ENCODE peak calls at places on chromosomes 1 and 21, in nine cellular contexts. One of them, this sample, is unnamed.

GRCh38 chr1:66539491-66539890 is 5.5 kb downstream of the SGIP1 start:
- DNase-seq in esophagus muscularis mucosa: no peak
- DNase-seq in SK-N-MC: no peak
- DNase-seq in endothelial cell of umbilical vein: no peak
- DNase-seq in upper lobe of left lung: no peak
- DNase-seq in GM23338: no peak
- DNase-seq in stomach: no peak
- DNase-seq in H1: no peak
- DNase-seq in K562: no peak
- DNase-seq in this sample: no peak

GRCh38 chr1:86516366-86516765 is 30.5 kb upstream of the CLCA4 start:
- DNase-seq in esophagus muscularis mucosa: no peak
- DNase-seq in SK-N-MC: no peak
- DNase-seq in endothelial cell of umbilical vein: no peak
- DNase-seq in upper lobe of left lung: no peak
- DNase-seq in GM23338: no peak
- DNase-seq in stomach: no peak
- DNase-seq in H1: no peak
- DNase-seq in K562: no peak
- DNase-seq in this sample: no peak

GRCh38 chr1:8412183-8412831 is 94.4 kb downstream of the SLC45A1 start:
- DNase-seq in esophagus muscularis mucosa: no peak
- DNase-seq in SK-N-MC: no peak
- DNase-seq in endothelial cell of umbilical vein: peak; percentile 96
- DNase-seq in upper lobe of left lung: no peak
- DNase-seq in GM23338: no peak
- DNase-seq in stomach: no peak
- DNase-seq in H1: no peak
- DNase-seq in K562: no peak
- DNase-seq in this sample: no peak

GRCh38 chr1:31679091-31679490 is 24.7 kb downstream of the COL16A1 start:
- DNase-seq in esophagus muscularis mucosa: no peak
- DNase-seq in SK-N-MC: no peak
- DNase-seq in endothelial cell of umbilical vein: no peak
- DNase-seq in upper lobe of left lung: no peak
- DNase-seq in GM23338: no peak
- DNase-seq in stomach: no peak
- DNase-seq in H1: no peak
- DNase-seq in K562: no peak
- DNase-seq in this sample: no peak

GRCh38 chr1:218344814-218345672 is at the start of gene TGFB2:
- DNase-seq in esophagus muscularis mucosa: no peak
- DNase-seq in SK-N-MC: no peak
- DNase-seq in endothelial cell of umbilical vein: peak; percentile 93
- DNase-seq in upper lobe of left lung: peak; percentile 56
- DNase-seq in GM23338: peak; percentile 69
- DNase-seq in stomach: no peak
- DNase-seq in H1: no peak
- DNase-seq in K562: peak; percentile 74
- DNase-seq in this sample: no peak

GRCh38 chr1:1153874-1154273 is 19.8 kb upstream of the TTLL10 start:
- DNase-seq in esophagus muscularis mucosa: no peak
- DNase-seq in SK-N-MC: no peak
- DNase-seq in endothelial cell of umbilical vein: no peak
- DNase-seq in upper lobe of left lung: no peak
- DNase-seq in GM23338: no peak
- DNase-seq in stomach: no peak
- DNase-seq in H1: no peak
- DNase-seq in K562: no peak
- DNase-seq in this sample: no peak

GRCh38 chr1:235486321-235486720 is 17.9 kb downstream of the B3GALNT2 start:
- DNase-seq in esophagus muscularis mucosa: no peak
- DNase-seq in SK-N-MC: no peak
- DNase-seq in endothelial cell of umbilical vein: peak; percentile 61
- DNase-seq in upper lobe of left lung: no peak
- DNase-seq in GM23338: no peak
- DNase-seq in stomach: no peak
- DNase-seq in H1: no peak
- DNase-seq in K562: no peak
- DNase-seq in this sample: no peak

GRCh38 chr1:117985239-117985638 is 55.7 kb downstream of the WDR3 start:
- DNase-seq in esophagus muscularis mucosa: no peak
- DNase-seq in SK-N-MC: no peak
- DNase-seq in endothelial cell of umbilical vein: no peak
- DNase-seq in upper lobe of left lung: no peak
- DNase-seq in GM23338: no peak
- DNase-seq in stomach: no peak
- DNase-seq in H1: no peak
- DNase-seq in K562: no peak
- DNase-seq in this sample: no peak

GRCh38 chr21:33403786-33404571 is 766 bp downstream of the IFNGR2 start:
- DNase-seq in esophagus muscularis mucosa: peak; percentile 92
- DNase-seq in SK-N-MC: no peak
- DNase-seq in endothelial cell of umbilical vein: peak; percentile 44
- DNase-seq in upper lobe of left lung: peak; percentile 51
- DNase-seq in GM23338: peak; percentile 67
- DNase-seq in stomach: peak; percentile 62
- DNase-seq in H1: peak; percentile 77
- DNase-seq in K562: peak; percentile 71
- DNase-seq in this sample: no peak

GRCh38 chr1:37944091-37944763 is 2.6 kb downstream of the INPP5B start:
- DNase-seq in esophagus muscularis mucosa: no peak
- DNase-seq in SK-N-MC: no peak
- DNase-seq in endothelial cell of umbilical vein: no peak
- DNase-seq in upper lobe of left lung: no peak
- DNase-seq in GM23338: no peak
- DNase-seq in stomach: no peak
- DNase-seq in H1: no peak
- DNase-seq in K562: no peak
- DNase-seq in this sample: no peak

GRCh38 chr1:55428944-55429931 is 214.1 kb upstream of the USP24 start:
- DNase-seq in esophagus muscularis mucosa: peak; percentile 92
- DNase-seq in SK-N-MC: no peak
- DNase-seq in endothelial cell of umbilical vein: peak; percentile 99
- DNase-seq in upper lobe of left lung: peak; percentile 65
- DNase-seq in GM23338: peak; percentile 7
- DNase-seq in stomach: peak; percentile 69
- DNase-seq in H1: no peak
- DNase-seq in K562: no peak
- DNase-seq in this sample: no peak

GRCh38 chr1:150196411-150196810 is 39.5 kb downstream of the ANP32E start:
- DNase-seq in esophagus muscularis mucosa: no peak
- DNase-seq in SK-N-MC: no peak
- DNase-seq in endothelial cell of umbilical vein: no peak
- DNase-seq in upper lobe of left lung: no peak
- DNase-seq in GM23338: peak; percentile 39
- DNase-seq in stomach: no peak
- DNase-seq in H1: no peak
- DNase-seq in K562: no peak
- DNase-seq in this sample: no peak
- H3K4me3 ChIP-seq in esophagus muscularis mucosa: no peak overlapping the region
- H3K4me3 ChIP-seq in SK-N-MC: no peak overlapping the region
- H3K4me3 ChIP-seq in endothelial cell of umbilical vein: no peak overlapping the region
- H3K4me3 ChIP-seq in upper lobe of left lung: no peak overlapping the region
- H3K4me3 ChIP-seq in GM23338: no peak overlapping the region
- H3K4me3 ChIP-seq in stomach: no peak overlapping the region
- H3K4me3 ChIP-seq in H1: no peak overlapping the region
- H3K4me3 ChIP-seq in K562: no peak overlapping the region
- H3K4me3 ChIP-seq in this sample: no peak overlapping the region

GRCh38 chr21:36976228-36976627 is 9.8 kb upstream of the HLCS start:
- DNase-seq in esophagus muscularis mucosa: no peak
- DNase-seq in SK-N-MC: no peak
- DNase-seq in endothelial cell of umbilical vein: no peak
- DNase-seq in upper lobe of left lung: no peak
- DNase-seq in GM23338: no peak
- DNase-seq in stomach: no peak
- DNase-seq in H1: no peak
- DNase-seq in K562: no peak
- DNase-seq in this sample: no peak

GRCh38 chr21:36980280-36981048 is 14.0 kb upstream of the HLCS start:
- DNase-seq in esophagus muscularis mucosa: no peak
- DNase-seq in SK-N-MC: no peak
- DNase-seq in endothelial cell of umbilical vein: peak; percentile 16
- DNase-seq in upper lobe of left lung: peak; percentile 63
- DNase-seq in GM23338: peak; percentile 65
- DNase-seq in stomach: peak; percentile 52
- DNase-seq in H1: peak; percentile 65
- DNase-seq in K562: no peak
- DNase-seq in this sample: no peak

GRCh38 chr21:36973986-36974850 is 7.7 kb upstream of the HLCS start:
- DNase-seq in esophagus muscularis mucosa: no peak
- DNase-seq in SK-N-MC: no peak
- DNase-seq in endothelial cell of umbilical vein: no peak
- DNase-seq in upper lobe of left lung: no peak
- DNase-seq in GM23338: no peak
- DNase-seq in stomach: no peak
- DNase-seq in H1: no peak
- DNase-seq in K562: no peak
- DNase-seq in this sample: no peak

GRCh38 chr21:36974851-36975192 is 8.4 kb upstream of the HLCS start:
- DNase-seq in esophagus muscularis mucosa: no peak
- DNase-seq in SK-N-MC: no peak
- DNase-seq in endothelial cell of umbilical vein: no peak
- DNase-seq in upper lobe of left lung: no peak
- DNase-seq in GM23338: no peak
- DNase-seq in stomach: no peak
- DNase-seq in H1: no peak
- DNase-seq in K562: no peak
- DNase-seq in this sample: no peak

GRCh38 chr21:36976882-36977651 is 10.6 kb upstream of the HLCS start:
- DNase-seq in esophagus muscularis mucosa: no peak
- DNase-seq in SK-N-MC: no peak
- DNase-seq in endothelial cell of umbilical vein: peak; percentile 88
- DNase-seq in upper lobe of left lung: peak; percentile 43
- DNase-seq in GM23338: peak; percentile 93
- DNase-seq in stomach: no peak
- DNase-seq in H1: peak; percentile 58
- DNase-seq in K562: peak; percentile 62
- DNase-seq in this sample: no peak
- H3K27ac ChIP-seq in esophagus muscularis mucosa: no peak overlapping the region
- H3K27ac ChIP-seq in SK-N-MC: no peak overlapping the region
- H3K27ac ChIP-seq in endothelial cell of umbilical vein: no peak overlapping the region
- H3K27ac ChIP-seq in upper lobe of left lung: peak overlapping the region; percentile 15
- H3K27ac ChIP-seq in GM23338: no peak overlapping the region
- H3K27ac ChIP-seq in stomach: peak overlapping the region; percentile 40
- H3K27ac ChIP-seq in H1: no peak overlapping the region
- H3K27ac ChIP-seq in K562: no peak overlapping the region
- H3K27ac ChIP-seq in this sample: peak overlapping the region; percentile 69

DNA sequence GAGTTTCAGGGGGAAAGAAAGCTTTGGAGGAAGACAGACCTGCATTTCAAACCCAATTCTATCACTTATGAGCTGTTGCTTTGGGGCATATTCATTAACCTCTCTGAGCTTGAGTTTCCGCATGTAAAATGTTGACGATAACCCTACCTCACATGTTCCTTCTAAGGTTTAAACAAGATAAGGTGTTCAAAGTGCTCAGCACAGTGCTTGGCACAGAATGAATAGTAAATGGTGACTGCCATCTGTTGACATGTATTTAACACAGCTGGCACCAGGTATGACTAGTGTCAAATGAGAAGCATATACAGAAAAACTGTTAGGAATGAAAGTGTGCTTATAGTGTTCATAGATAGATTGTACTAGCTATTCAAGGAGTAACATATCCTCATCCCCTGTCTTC is 155.5 kb downstream of the PTGER3 start:
- DNase-seq in esophagus muscularis mucosa: no peak
- DNase-seq in SK-N-MC: no peak
- DNase-seq in endothelial cell of umbilical vein: no peak
- DNase-seq in upper lobe of left lung: no peak
- DNase-seq in GM23338: no peak
- DNase-seq in stomach: no peak
- DNase-seq in H1: no peak
- DNase-seq in K562: no peak
- DNase-seq in this sample: no peak
- TF ChIP-seq POLR2AphosphoS5 in esophagus muscularis mucosa: no peak
- TF ChIP-seq POLR2AphosphoS5 in SK-N-MC: no peak
- TF ChIP-seq POLR2AphosphoS5 in endothelial cell of umbilical vein: no peak
- TF ChIP-seq POLR2AphosphoS5 in upper lobe of left lung: no peak
- TF ChIP-seq POLR2AphosphoS5 in GM23338: no peak
- TF ChIP-seq POLR2AphosphoS5 in stomach: no peak
- TF ChIP-seq POLR2AphosphoS5 in H1: no peak
- TF ChIP-seq POLR2AphosphoS5 in K562: no peak
- TF ChIP-seq POLR2AphosphoS5 in this sample: no peak

DNA sequence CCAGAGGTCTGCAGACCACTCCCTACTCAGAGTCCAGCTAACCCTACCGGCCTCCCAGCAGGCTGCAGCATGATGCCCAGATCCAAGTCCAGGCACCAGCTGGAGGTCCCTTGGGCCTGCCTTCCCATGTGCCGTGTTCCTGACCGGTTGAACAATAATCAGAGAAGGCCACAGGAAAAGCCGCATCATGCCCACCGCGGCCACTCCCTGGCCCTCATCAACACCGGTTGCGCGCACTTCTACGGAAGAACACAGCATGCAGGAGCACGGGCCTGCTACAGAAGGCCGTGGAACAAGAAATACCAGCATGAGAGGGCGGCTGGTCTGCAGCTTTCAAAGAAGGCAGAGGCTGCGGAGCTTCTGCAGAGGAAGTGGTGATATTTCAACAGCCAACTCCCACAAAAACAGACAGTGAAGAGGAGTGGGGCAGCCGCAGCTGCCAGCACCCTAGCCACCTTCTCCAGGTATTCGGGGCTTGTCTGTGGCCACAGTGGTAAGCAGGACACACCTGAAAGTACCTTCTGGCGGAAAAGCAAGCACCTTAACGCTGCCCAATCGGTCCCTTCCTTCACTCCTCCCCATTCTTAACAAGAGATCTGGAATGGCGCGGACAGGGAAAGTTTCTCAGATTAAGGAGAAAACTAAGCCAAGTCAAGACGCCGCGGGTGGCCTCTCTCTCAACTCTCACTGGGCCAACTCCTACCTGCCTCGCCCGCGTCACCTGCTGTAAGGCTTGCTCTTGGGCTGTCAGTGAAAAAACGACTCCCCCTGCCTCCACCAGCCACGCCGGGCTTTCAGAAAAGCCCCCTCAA is 1.5 kb downstream of the PGBD5 start:
- DNase-seq in esophagus muscularis mucosa: peak; percentile 79
- DNase-seq in SK-N-MC: no peak
- DNase-seq in endothelial cell of umbilical vein: no peak
- DNase-seq in upper lobe of left lung: no peak
- DNase-seq in GM23338: peak; percentile 74
- DNase-seq in stomach: no peak
- DNase-seq in H1: peak; percentile 63
- DNase-seq in K562: no peak
- DNase-seq in this sample: peak; percentile 94
- H3K4me3 ChIP-seq in esophagus muscularis mucosa: no peak overlapping the region
- H3K4me3 ChIP-seq in SK-N-MC: peak overlapping the region; percentile 40
- H3K4me3 ChIP-seq in endothelial cell of umbilical vein: no peak overlapping the region
- H3K4me3 ChIP-seq in upper lobe of left lung: no peak overlapping the region
- H3K4me3 ChIP-seq in GM23338: peak overlapping the region; percentile 68
- H3K4me3 ChIP-seq in stomach: peak overlapping the region; percentile 58
- H3K4me3 ChIP-seq in H1: peak overlapping the region; percentile 35
- H3K4me3 ChIP-seq in K562: no peak overlapping the region
- H3K4me3 ChIP-seq in this sample: peak overlapping the region; percentile 53

This sample was measured in vagina.